ENCODE peak calls at places on chromosomes 3 and 15, in four cellular contexts. E is A673, Z is lower lobe of right lung, W is pancreas. R is an unnamed sample.

GRCh38 chr3:78912687-78913086 is 855.1 kb downstream of the ROBO1 start:
- DNase-seq in E (no peak), Z (no peak), W (no peak), R (no peak)

GRCh38 chr3:127792664-127793292 is 29.5 kb downstream of the MGLL start:
- DNase-seq in E (peak), Z (no peak), W (no peak), R (peak)

GRCh38 chr3:64303401-64303800 is 78.1 kb upstream of the PRICKLE2 start:
- DNase-seq in E (no peak), Z (no peak), W (no peak), R (no peak)

GRCh38 chr3:33787328-33788009 is 11.0 kb upstream of the PDCD6IP start:
- DNase-seq in E (peak), Z (peak), W (peak), R (peak)

GRCh38 chr3:194871864-194872668 is 186.4 kb downstream of the FAM43A start:
- DNase-seq in E (peak), Z (no peak), W (no peak), R (no peak)

GRCh38 chr3:71035314-71035713 is 548.2 kb downstream of the FOXP1 start:
- DNase-seq in E (peak), Z (no peak), W (no peak), R (no peak)

GRCh38 chr3:53420831-53421230 is 73.5 kb upstream of the DCP1A start:
- DNase-seq in E (no peak), Z (no peak), W (no peak), R (no peak)

GRCh38 chr3:13319821-13320220 is 100.3 kb downstream of the NUP210 start:
- DNase-seq in E (no peak), Z (no peak), W (no peak), R (no peak)

GRCh38 chr3:12155833-12156232 is 2.9 kb downstream of the TIMP4 start:
- DNase-seq in E (no peak), Z (no peak), W (no peak), R (no peak)

GRCh38 chr3:5607581-5607980 is 420.1 kb downstream of the EDEM1 start:
- DNase-seq in E (no peak), Z (no peak), W (no peak), R (no peak)

GRCh38 chr3:150410311-150411105 is 2.4 kb downstream of the TSC22D2 start:
- DNase-seq in E (peak), Z (peak), W (peak), R (peak)

GRCh38 chr3:36957862-36958686 is 13.2 kb upstream of the TRANK1 start:
- DNase-seq in E (no peak), Z (no peak), W (no peak), R (no peak)

GRCh38 chr15:63277893-63278505 is 594 bp downstream of the APH1B start:
- DNase-seq in E (no peak), Z (no peak), W (no peak), R (no peak)

GRCh38 chr3:158768361-158768787 is 33.5 kb upstream of the MFSD1 start:
- DNase-seq in E (no peak), Z (peak), W (no peak), R (peak)

GRCh38 chr15:34367128-34368081 is at the start of gene LPCAT4:
- DNase-seq in E (peak), Z (peak), W (peak), R (peak)

GRCh38 chr3:28388978-28389377 is 40.4 kb upstream of the AZI2 start:
- DNase-seq in E (no peak), Z (no peak), W (no peak), R (no peak)

GRCh38 chr3:134134698-134135415 is 105.1 kb upstream of the SLCO2A1 start:
- DNase-seq in E (peak), Z (no peak), W (no peak), R (no peak)

GRCh38 chr3:179015551-179016020 is 56.0 kb downstream of the ZMAT3 start:
- DNase-seq in E (peak), Z (no peak), W (no peak), R (no peak)

GRCh38 chr15:77836116-77836798 is 203.5 kb upstream of the LINGO1 start:
- DNase-seq in E (peak), Z (no peak), W (no peak), R (no peak)

GRCh38 chr15:78302579-78302978 is 3.2 kb upstream of the SKIC8 start:
- DNase-seq in E (peak), Z (no peak), W (no peak), R (no peak)

GRCh38 chr15:71112429-71112828 is 2.8 kb upstream of the THSD4 start:
- DNase-seq in E (no peak), Z (no peak), W (no peak), R (no peak)

GRCh38 chr3:147930417-147930816 is 521.3 kb downstream of the ZIC1 start:
- DNase-seq in E (peak), Z (no peak), W (no peak), R (no peak)

GRCh38 chr3:34856081-34856480 is 783.2 kb upstream of the ARPP21 start:
- DNase-seq in E (no peak), Z (no peak), W (no peak), R (no peak)

GRCh38 chr3:184937611-184938010 is 125.6 kb downstream of the VPS8 start:
- DNase-seq in E (peak), Z (no peak), W (no peak), R (no peak)

GRCh38 chr15:69031013-69032001 is 16.8 kb downstream of the NOX5 start:
- DNase-seq in E (peak), Z (peak), W (peak), R (peak)

GRCh38 chr3:196518999-196519737 is 4.0 kb upstream of the SMCO1 start:
- DNase-seq in E (peak), Z (peak), W (no peak), R (peak)

GRCh38 chr3:132595036-132595435 is 2.0 kb upstream of the ACKR4 start:
- DNase-seq in E (peak), Z (no peak), W (no peak), R (no peak)

GRCh38 chr3:13818919-13819318 is 61.0 kb downstream of the WNT7A start:
- DNase-seq in E (no peak), Z (peak), W (no peak), R (no peak)

GRCh38 chr3:150083653-150084037 is 113.0 kb upstream of the PFN2 start:
- DNase-seq in E (peak), Z (no peak), W (no peak), R (no peak)

GRCh38 chr3:72273615-72274014 is 488.7 kb upstream of the PROK2 start:
- DNase-seq in E (no peak), Z (no peak), W (no peak), R (no peak)

GRCh38 chr15:80776420-80777045 is 2.6 kb upstream of the CEMIP start:
- DNase-seq in E (peak), Z (peak), W (peak), R (peak)

GRCh38 chr3:72411102-72411501 is 437.1 kb downstream of the SHQ1 start:
- DNase-seq in E (no peak), Z (no peak), W (no peak), R (no peak)

GRCh38 chr15:86916671-86917450 is 837.2 kb downstream of the AGBL1 start:
- DNase-seq in E (no peak), Z (no peak), W (no peak), R (peak)

GRCh38 chr15:51731549-51732267 is 5.7 kb downstream of the LYSMD2 start:
- DNase-seq in E (no peak), Z (no peak), W (peak), R (peak)

GRCh38 chr15:64891546-64891945 is 20.2 kb upstream of the ANKDD1A start:
- DNase-seq in E (no peak), Z (no peak), W (no peak), R (no peak)
- H3K4me3 ChIP-seq in E (no peak), Z (no peak), W (no peak), R (no peak)

GRCh38 chr3:177282028-177282655 is 84.9 kb upstream of the TBL1XR1 start:
- DNase-seq in E (peak), Z (no peak), W (no peak), R (no peak)

GRCh38 chr3:177283983-177284382 is 86.7 kb upstream of the TBL1XR1 start:
- DNase-seq in E (no peak), Z (no peak), W (no peak), R (no peak)

GRCh38 chr3:177287231-177287630 is 89.9 kb upstream of the TBL1XR1 start:
- DNase-seq in E (no peak), Z (no peak), W (no peak), R (no peak)

GRCh38 chr3:177284383-177284881 is 87.2 kb upstream of the TBL1XR1 start:
- DNase-seq in E (peak), Z (peak), W (no peak), R (peak)

GRCh38 chr3:177286034-177286433 is 88.8 kb upstream of the TBL1XR1 start:
- DNase-seq in E (no peak), Z (no peak), W (no peak), R (no peak)
- H3K4me3 ChIP-seq in E (no peak), Z (no peak), W (no peak), R (no peak)

GRCh38 chr3:102181202-102181920 is 253.5 kb upstream of the ZPLD1 start:
- DNase-seq in E (peak), Z (no peak), W (no peak), R (no peak)

GRCh38 chr3:102179321-102180290 is 255.2 kb upstream of the ZPLD1 start:
- DNase-seq in E (peak), Z (no peak), W (no peak), R (no peak)

GRCh38 chr3:102182162-102182561 is 252.7 kb upstream of the ZPLD1 start:
- DNase-seq in E (peak), Z (no peak), W (peak), R (no peak)

GRCh38 chr3:102178817-102179216 is 256.0 kb upstream of the ZPLD1 start:
- DNase-seq in E (peak), Z (no peak), W (no peak), R (no peak)

GRCh38 chr3:102180291-102180931 is 254.4 kb upstream of the ZPLD1 start:
- DNase-seq in E (peak), Z (no peak), W (no peak), R (no peak)
- H3K4me3 ChIP-seq in E (no peak), Z (no peak), W (no peak), R (no peak)

GRCh38 chr15:38610748-38611147 is 46.1 kb upstream of the RASGRP1 start:
- DNase-seq in E (no peak), Z (no peak), W (no peak), R (no peak)

GRCh38 chr15:38613085-38613484 is 48.5 kb upstream of the RASGRP1 start:
- DNase-seq in E (no peak), Z (no peak), W (no peak), R (no peak)

GRCh38 chr15:38609097-38609738 is 44.6 kb upstream of the RASGRP1 start:
- DNase-seq in E (no peak), Z (no peak), W (no peak), R (no peak)

GRCh38 chr15:38612159-38612863 is 47.7 kb upstream of the RASGRP1 start:
- DNase-seq in E (no peak), Z (no peak), W (no peak), R (no peak)

GRCh38 chr15:38611228-38611627 is 46.6 kb upstream of the RASGRP1 start:
- DNase-seq in E (no peak), Z (no peak), W (no peak), R (no peak)
- H3K4me3 ChIP-seq in E (no peak), Z (no peak), W (no peak), R (no peak)